ENCODE peak calls at places on chromosome X, in seven cellular contexts. Q is neuronal stem cell, N is mesendoderm, V is IMR-90, E is mesenchymal stem cell, H is H1, X is trophoblast cell. Z is an unnamed sample.

GRCh38 chrX:107747596-107748161 is 27.9 kb downstream of the TSC22D3 start:
- DNase-seq in Q (no peak), N (no peak), V (peak; percentile 19), E (peak; percentile 58), H (no peak), X (no peak), Z (no peak)

GRCh38 chrX:149630681-149631292 is 805 bp downstream of the TMEM185A start:
- DNase-seq in Q (no peak), N (no peak), V (peak; percentile 55), E (peak; percentile 74), H (no peak), X (no peak), Z (no peak)

GRCh38 chrX:13428055-13428786 is 108.4 kb upstream of the ATXN3L start:
- DNase-seq in Q (no peak), N (peak; percentile 16), V (peak; percentile 72), E (peak; percentile 55), H (no peak), X (no peak), Z (peak; percentile 53)

GRCh38 chrX:153539171-153539978 is 21.9 kb downstream of the ATP2B3 start:
- DNase-seq in Q (peak; percentile 45), N (peak; percentile 64), V (peak; percentile 44), E (peak; percentile 49), H (peak; percentile 31), X (peak; percentile 43), Z (peak; percentile 81)

GRCh38 chrX:152915541-152916241 is 17.8 kb downstream of the ZNF185 start:
- DNase-seq in Q (no peak), N (peak; percentile 67), V (peak; percentile 79), E (peak; percentile 71), H (no peak), X (no peak), Z (peak; percentile 62)

GRCh38 chrX:4091046-4091760 is 377.8 kb upstream of the PRKX start:
- DNase-seq in Q (no peak), N (peak; percentile 49), V (no peak), E (no peak), H (no peak), X (peak; percentile 41), Z (no peak)

GRCh38 chrX:23383411-23383810 is 48.8 kb downstream of the PTCHD1 start:
- DNase-seq in Q (no peak), N (no peak), V (peak; percentile 7), E (peak; percentile 23), H (no peak), X (no peak), Z (no peak)

GRCh38 chrX:22634081-22634480 is 361.4 kb downstream of the CBLL2 start:
- DNase-seq in Q (no peak), N (no peak), V (peak; percentile 79), E (peak; percentile 12), H (no peak), X (no peak), Z (no peak)

GRCh38 chrX:107878106-107878505 is 52.4 kb downstream of the MID2 start:
- DNase-seq in Q (no peak), N (no peak), V (no peak), E (no peak), H (no peak), X (no peak), Z (no peak)

GRCh38 chrX:82081027-82081426 is 879.1 kb downstream of the SH3BGRL start:
- DNase-seq in Q (peak; percentile 0), N (peak; percentile 27), V (no peak), E (no peak), H (no peak), X (no peak), Z (no peak)

GRCh38 chrX:45134775-45135174 is 65.9 kb downstream of the DIPK2B start:
- DNase-seq in Q (no peak), N (no peak), V (no peak), E (no peak), H (no peak), X (no peak), Z (no peak)

GRCh38 chrX:155966876-155967275 is 30.6 kb upstream of the IL9R start:
- DNase-seq in Q (no peak), N (peak; percentile 78), V (no peak), E (peak; percentile 8), H (no peak), X (no peak), Z (peak; percentile 68)

GRCh38 chrX:40087574-40088298 is 10.0 kb downstream of the BCOR start:
- DNase-seq in Q (no peak), N (no peak), V (peak; percentile 79), E (peak; percentile 64), H (no peak), X (no peak), Z (no peak)

GRCh38 chrX:154735695-154736393 is 15.0 kb downstream of the GAB3 start:
- DNase-seq in Q (no peak), N (no peak), V (peak; percentile 93), E (peak; percentile 95), H (no peak), X (peak; percentile 74), Z (no peak)

GRCh38 chrX:537156-537555 is 93.4 kb upstream of the SHOX start:
- DNase-seq in Q (no peak), N (no peak), V (no peak), E (no peak), H (no peak), X (no peak), Z (no peak)

GRCh38 chrX:148599404-148599803 is 99.0 kb downstream of the AFF2 start:
- DNase-seq in Q (no peak), N (no peak), V (no peak), E (no peak), H (no peak), X (no peak), Z (no peak)

DNA sequence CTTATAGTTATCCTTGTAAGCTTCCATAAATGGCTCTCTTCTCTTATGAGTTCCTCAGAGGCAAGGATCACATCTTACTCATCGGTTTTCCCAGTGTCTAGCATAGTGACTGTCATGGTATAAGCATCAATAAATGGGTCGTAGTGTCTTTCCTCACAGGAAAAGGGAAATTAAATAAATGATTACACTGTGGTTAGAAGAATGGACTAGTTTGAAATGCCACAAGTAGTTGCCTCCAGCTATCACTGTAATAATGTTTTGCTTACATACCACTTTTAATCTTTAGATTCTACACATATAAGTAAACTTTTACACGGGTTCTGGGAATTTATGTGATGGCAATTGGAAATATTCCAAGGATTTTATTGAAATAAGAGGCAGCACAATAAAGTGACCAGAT is 152.8 kb upstream of the CXorf51A start:
- DNase-seq in Q (no peak), N (no peak), V (no peak), E (no peak), H (no peak), X (no peak), Z (no peak)
- H3K18ac ChIP-seq in Q (no peak overlapping the region), N (no peak overlapping the region), V (no peak overlapping the region), E (no peak overlapping the region), H (no peak overlapping the region), X (no peak overlapping the region), Z (no peak overlapping the region)

DNA sequence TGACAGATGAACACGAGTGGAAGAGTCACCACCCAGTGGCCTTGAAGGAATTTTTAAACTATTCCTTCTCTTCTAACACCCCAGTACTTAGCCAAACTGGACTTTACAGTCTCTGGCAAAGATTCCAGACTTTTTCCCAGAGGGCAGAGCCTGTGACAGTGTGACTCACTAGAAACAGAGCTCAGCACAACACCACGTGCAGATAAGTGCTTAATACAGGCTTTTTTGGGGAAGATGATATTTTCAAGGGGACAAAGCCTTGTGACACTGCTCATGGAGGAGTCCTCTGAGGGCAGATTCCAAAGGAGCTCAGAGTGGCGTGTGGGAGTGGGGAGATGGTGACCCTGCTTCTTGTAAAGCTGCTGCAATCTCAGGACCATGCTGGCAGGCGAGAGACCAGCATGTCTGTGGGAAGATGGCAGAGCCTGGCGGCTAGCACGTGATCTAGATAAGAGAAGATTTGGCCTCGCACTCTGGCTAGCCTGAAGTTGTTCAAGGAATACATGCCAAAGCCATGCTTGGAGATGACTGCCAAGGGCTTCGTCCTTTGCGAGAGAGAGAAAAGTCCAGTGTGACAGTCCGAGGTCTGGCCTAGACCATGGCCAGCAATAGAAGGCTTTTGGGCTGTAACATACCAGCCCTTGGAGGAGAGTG is 2.4 kb downstream of the RAB33A start:
- DNase-seq in Q (no peak), N (no peak), V (peak; percentile 81), E (peak; percentile 88), H (no peak), X (peak; percentile 53), Z (no peak)
- H3K18ac ChIP-seq in Q (no peak overlapping the region), N (no peak overlapping the region), V (no peak overlapping the region), E (peak overlapping the region; percentile 70), H (no peak overlapping the region), X (no peak overlapping the region), Z (no peak overlapping the region)

DNA sequence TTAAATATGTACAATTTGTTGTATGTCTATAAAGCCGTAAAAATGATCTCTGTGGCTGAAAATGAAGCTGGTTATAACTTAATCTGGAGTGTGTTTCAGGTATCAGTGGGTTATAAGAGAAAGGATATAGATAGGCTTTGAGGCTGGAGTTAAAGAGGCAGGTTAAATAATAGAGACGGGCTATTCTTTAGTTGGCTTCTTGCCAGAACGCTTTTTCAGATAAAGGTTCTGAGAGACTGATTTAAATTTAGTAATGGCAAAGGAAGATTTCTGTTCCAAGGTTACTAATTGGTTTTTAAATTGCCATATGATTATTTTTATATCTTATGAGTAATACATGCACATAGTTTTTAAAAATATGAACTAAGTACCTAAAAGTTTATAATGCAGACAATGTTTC is 117.4 kb downstream of the AWAT2 start:
- DNase-seq in Q (no peak), N (no peak), V (no peak), E (no peak), H (no peak), X (no peak), Z (no peak)
- H3K18ac ChIP-seq in Q (no peak overlapping the region), N (no peak overlapping the region), V (no peak overlapping the region), E (no peak overlapping the region), H (no peak overlapping the region), X (no peak overlapping the region), Z (no peak overlapping the region)

GRCh38 chrX:53281321-53281822 is at the start of gene IQSEC2:
- DNase-seq in Q (no peak), N (peak; percentile 80), V (peak; percentile 77), E (peak; percentile 82), H (peak; percentile 2), X (peak; percentile 71), Z (peak; percentile 67)

GRCh38 chrX:53280316-53280702 is 1.1 kb downstream of the IQSEC2 start:
- DNase-seq in Q (no peak), N (no peak), V (no peak), E (no peak), H (no peak), X (no peak), Z (no peak)

GRCh38 chrX:53282313-53282712 is 929 bp upstream of the IQSEC2 start:
- DNase-seq in Q (no peak), N (no peak), V (no peak), E (no peak), H (no peak), X (no peak), Z (no peak)

GRCh38 chrX:53279296-53280237 is 1.8 kb downstream of the IQSEC2 start:
- DNase-seq in Q (no peak), N (peak; percentile 59), V (no peak), E (no peak), H (no peak), X (no peak), Z (no peak)

DNA sequence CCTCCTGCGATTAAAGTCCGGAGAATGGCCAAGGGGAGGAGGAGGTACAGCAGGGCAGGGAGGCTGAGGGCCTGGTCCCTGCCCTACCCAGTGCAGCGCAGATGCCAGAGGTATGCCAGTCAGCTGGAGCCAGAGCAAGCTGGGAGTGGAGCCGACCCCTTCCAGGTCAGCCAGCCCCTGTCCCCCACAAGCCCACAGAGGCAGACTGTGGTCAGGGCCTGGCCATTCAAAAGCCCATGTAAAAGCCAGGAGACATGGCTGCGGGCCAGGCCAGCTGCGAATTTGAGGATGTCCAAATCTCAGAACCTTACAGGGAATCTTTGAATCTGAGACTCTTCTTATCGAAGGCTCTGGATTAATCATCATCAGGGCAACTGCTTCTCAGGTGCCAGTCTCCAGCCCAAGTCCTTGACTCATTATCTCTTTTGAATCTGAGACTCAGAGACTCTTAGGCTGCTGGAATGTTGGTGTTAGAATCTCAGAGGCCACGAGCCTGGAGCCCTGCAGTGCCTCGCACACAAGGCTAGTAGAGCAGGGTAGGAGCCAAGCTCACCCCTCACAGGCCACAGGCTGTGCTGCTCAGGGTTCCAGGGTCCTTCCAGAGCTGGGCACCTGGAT is 572 bp downstream of the IQSEC2 start:
- DNase-seq in Q (no peak), N (peak; percentile 70), V (peak; percentile 35), E (peak; percentile 46), H (no peak), X (peak; percentile 54), Z (no peak)
- H3K18ac ChIP-seq in Q (peak overlapping the region; percentile 85), N (peak overlapping the region; percentile 88), V (peak overlapping the region; percentile 40), E (peak overlapping the region; percentile 95), H (no peak overlapping the region), X (no peak overlapping the region), Z (no peak overlapping the region)